ENCODE peak calls at places on chromosome 12, in nine cellular contexts. I, A, C, P, Z, F, D, S and X are unnamed samples.

GRCh38 chr12:101877816-101878811 is 734 bp downstream of the DRAM1 start:
- DNase-seq in I (peak; percentile 49), A (peak; percentile 35), C (no peak), P (no peak), Z (no peak), F (peak; percentile 37), D (no peak), S (peak; percentile 3), X (peak; percentile 41)

GRCh38 chr12:26721800-26722199 is 111.2 kb downstream of the ITPR2 start:
- DNase-seq in I (peak; percentile 42), A (no peak), C (no peak), P (no peak), Z (no peak), F (no peak), D (no peak), S (no peak), X (no peak)

GRCh38 chr12:93868771-93869170 is 191.6 kb downstream of the CRADD start:
- DNase-seq in I (peak; percentile 28), A (no peak), C (no peak), P (no peak), Z (no peak), F (no peak), D (no peak), S (no peak), X (no peak)

GRCh38 chr12:87784350-87784749 is 244.9 kb downstream of the C12orf50 start:
- DNase-seq in I (peak; percentile 39), A (no peak), C (no peak), P (no peak), Z (no peak), F (no peak), D (no peak), S (no peak), X (no peak)

GRCh38 chr12:51926718-51927117 is 19.4 kb downstream of the ACVRL1 start:
- DNase-seq in I (peak; percentile 22), A (no peak), C (peak; percentile 58), P (peak; percentile 54), Z (no peak), F (no peak), D (no peak), S (no peak), X (peak; percentile 75)

GRCh38 chr12:111784953-111785352 is 18.2 kb downstream of the ALDH2 start:
- DNase-seq in I (no peak), A (no peak), C (no peak), P (no peak), Z (no peak), F (no peak), D (no peak), S (no peak), X (no peak)

GRCh38 chr12:6868211-6869048 is 1.1 kb downstream of the TPI1 start:
- DNase-seq in I (no peak), A (no peak), C (peak; percentile 15), P (peak; percentile 55), Z (no peak), F (no peak), D (no peak), S (no peak), X (no peak)

GRCh38 chr12:110661337-110661972 is 27.5 kb downstream of the HVCN1 start:
- DNase-seq in I (no peak), A (no peak), C (peak; percentile 46), P (peak; percentile 83), Z (no peak), F (peak; percentile 85), D (no peak), S (no peak), X (no peak)

GRCh38 chr12:5171701-5172100 is 128.0 kb downstream of the KCNA5 start:
- DNase-seq in I (peak; percentile 77), A (no peak), C (no peak), P (peak; percentile 4), Z (no peak), F (no peak), D (no peak), S (peak; percentile 38), X (no peak)

GRCh38 chr12:48125985-48126384 is 6.8 kb downstream of the PFKM start:
- DNase-seq in I (no peak), A (no peak), C (no peak), P (no peak), Z (no peak), F (no peak), D (no peak), S (no peak), X (no peak)

GRCh38 chr12:70520847-70521246 is 116.4 kb downstream of the PTPRB start:
- DNase-seq in I (no peak), A (no peak), C (no peak), P (no peak), Z (no peak), F (no peak), D (no peak), S (no peak), X (no peak)

GRCh38 chr12:29763301-29763683 is 20.4 kb downstream of the TMTC1 start:
- DNase-seq in I (no peak), A (no peak), C (no peak), P (no peak), Z (no peak), F (no peak), D (no peak), S (no peak), X (no peak)

GRCh38 chr12:75900781-75901254 is 130.8 kb downstream of the PHLDA1 start:
- DNase-seq in I (no peak), A (no peak), C (no peak), P (no peak), Z (no peak), F (no peak), D (no peak), S (no peak), X (no peak)

GRCh38 chr12:124636138-124636968 is 68.9 kb upstream of the NCOR2 start:
- DNase-seq in I (peak; percentile 89), A (no peak), C (peak; percentile 48), P (no peak), Z (no peak), F (no peak), D (no peak), S (no peak), X (no peak)

GRCh38 chr12:22480016-22480415 is 64.3 kb downstream of the C2CD5 start:
- DNase-seq in I (no peak), A (no peak), C (no peak), P (no peak), Z (no peak), F (no peak), D (no peak), S (no peak), X (no peak)

GRCh38 chr12:3168775-3169221 is 91.6 kb downstream of the TSPAN9 start:
- DNase-seq in I (peak; percentile 93), A (no peak), C (no peak), P (no peak), Z (no peak), F (peak; percentile 43), D (no peak), S (peak; percentile 60), X (peak; percentile 37)

GRCh38 chr12:124510301-124510970 is 57.0 kb downstream of the NCOR2 start:
- DNase-seq in I (peak; percentile 41), A (no peak), C (no peak), P (no peak), Z (no peak), F (no peak), D (no peak), S (peak; percentile 66), X (peak; percentile 49)

GRCh38 chr12:110183386-110183785 is 59.2 kb downstream of the IFT81 start:
- DNase-seq in I (no peak), A (no peak), C (no peak), P (no peak), Z (no peak), F (no peak), D (no peak), S (peak; percentile 73), X (no peak)

GRCh38 chr12:40106655-40107054 is 774 bp upstream of the SLC2A13 start:
- DNase-seq in I (no peak), A (no peak), C (no peak), P (no peak), Z (no peak), F (no peak), D (no peak), S (no peak), X (no peak)

GRCh38 chr12:18068355-18068754 is 21.6 kb downstream of the RERGL start:
- DNase-seq in I (peak; percentile 12), A (no peak), C (no peak), P (no peak), Z (no peak), F (no peak), D (no peak), S (no peak), X (no peak)

GRCh38 chr12:55060470-55060869 is 40.7 kb downstream of the NEUROD4 start:
- DNase-seq in I (no peak), A (no peak), C (no peak), P (peak; percentile 23), Z (no peak), F (peak; percentile 54), D (no peak), S (no peak), X (no peak)

GRCh38 chr12:89662623-89663022 is 46.0 kb downstream of the ATP2B1 start:
- DNase-seq in I (no peak), A (no peak), C (no peak), P (no peak), Z (no peak), F (no peak), D (no peak), S (no peak), X (no peak)

GRCh38 chr12:115456946-115457689 is 773.1 kb upstream of the TBX3 start:
- DNase-seq in I (peak; percentile 25), A (no peak), C (no peak), P (no peak), Z (no peak), F (no peak), D (no peak), S (no peak), X (no peak)

GRCh38 chr12:107917912-107918800 is 143.7 kb downstream of the ASCL4 start:
- DNase-seq in I (peak; percentile 28), A (no peak), C (no peak), P (peak; percentile 34), Z (no peak), F (peak; percentile 39), D (no peak), S (peak; percentile 10), X (peak; percentile 39)

GRCh38 chr12:32820376-32820931 is 64.8 kb upstream of the YARS2 start:
- DNase-seq in I (no peak), A (no peak), C (no peak), P (no peak), Z (no peak), F (no peak), D (no peak), S (no peak), X (no peak)

GRCh38 chr12:9711664-9712063 is 21.2 kb downstream of the CLECL1 start:
- DNase-seq in I (peak; percentile 4), A (no peak), C (no peak), P (no peak), Z (no peak), F (no peak), D (no peak), S (no peak), X (no peak)

GRCh38 chr12:132142679-132143327 is 1.3 kb downstream of the DDX51 start:
- DNase-seq in I (no peak), A (no peak), C (no peak), P (no peak), Z (no peak), F (no peak), D (no peak), S (no peak), X (no peak)

GRCh38 chr12:570949-571794 is 92.1 kb downstream of the NINJ2 start:
- DNase-seq in I (peak; percentile 96), A (peak; percentile 82), C (no peak), P (no peak), Z (no peak), F (no peak), D (no peak), S (peak; percentile 27), X (peak; percentile 59)

GRCh38 chr12:93139028-93139665 is 210.1 kb upstream of the EEA1 start:
- DNase-seq in I (no peak), A (no peak), C (no peak), P (no peak), Z (no peak), F (peak; percentile 65), D (no peak), S (no peak), X (no peak)